ENCODE peak calls at places on chromosomes 1 and 21, in nine cellular contexts. Q is lower lobe of right lung, F is cardiac fibroblast, L is K562, D is fibroblast of pulmonary artery, O is kidney epithelial cell, V is lung, S is upper lobe of right lung, A is psoas muscle. N is an unnamed sample.

GRCh38 chr1:223393275-223394214 is at the start of gene CCDC185:
- DNase-seq in Q (peak; percentile 51), F (no peak), L (no peak), D (no peak), O (no peak), V (no peak), S (peak; percentile 70), A (no peak), N (no peak)

GRCh38 chr1:150976879-150977694 is 2.5 kb upstream of the CERS2 start:
- DNase-seq in Q (peak; percentile 94), F (no peak), L (peak; percentile 84), D (no peak), O (peak; percentile 61), V (peak; percentile 91), S (peak; percentile 94), A (peak; percentile 86), N (no peak)

GRCh38 chr1:3910769-3911520 is 10.9 kb upstream of the C1orf174 start:
- DNase-seq in Q (peak; percentile 78), F (peak; percentile 62), L (peak; percentile 85), D (peak; percentile 61), O (peak; percentile 23), V (peak; percentile 77), S (peak; percentile 89), A (peak; percentile 49), N (no peak)

GRCh38 chr1:3803905-3804626 is 7.8 kb upstream of the LRRC47 start:
- DNase-seq in Q (no peak), F (peak; percentile 36), L (no peak), D (peak; percentile 38), O (no peak), V (no peak), S (no peak), A (no peak), N (no peak)

GRCh38 chr1:200034821-200035396 is 7.4 kb downstream of the NR5A2 start:
- DNase-seq in Q (no peak), F (no peak), L (peak; percentile 36), D (no peak), O (no peak), V (no peak), S (no peak), A (no peak), N (no peak)

GRCh38 chr1:201708085-201708512 is 120.9 kb upstream of the IPO9 start:
- DNase-seq in Q (no peak), F (peak; percentile 75), L (no peak), D (peak; percentile 78), O (no peak), V (no peak), S (no peak), A (no peak), N (no peak)

GRCh38 chr1:66564250-66564649 is 30.3 kb downstream of the SGIP1 start:
- DNase-seq in Q (no peak), F (peak; percentile 100), L (no peak), D (peak; percentile 99), O (peak; percentile 95), V (no peak), S (no peak), A (no peak), N (no peak)

GRCh38 chr21:16330340-16331319 is 600.8 kb downstream of the USP25 start:
- DNase-seq in Q (no peak), F (peak; percentile 89), L (no peak), D (peak; percentile 90), O (peak; percentile 32), V (no peak), S (no peak), A (no peak), N (peak; percentile 80)

GRCh38 chr1:25847929-25848328 is 11.3 kb downstream of the AUNIP start:
- DNase-seq in Q (no peak), F (no peak), L (no peak), D (no peak), O (no peak), V (no peak), S (no peak), A (no peak), N (no peak)

GRCh38 chr21:16407403-16408279 is 677.9 kb downstream of the USP25 start:
- DNase-seq in Q (no peak), F (no peak), L (no peak), D (no peak), O (no peak), V (no peak), S (no peak), A (no peak), N (peak; percentile 76)

GRCh38 chr1:1462318-1462966 is 9.1 kb upstream of the ATAD3B start:
- DNase-seq in Q (peak; percentile 87), F (peak; percentile 41), L (peak; percentile 65), D (peak; percentile 47), O (no peak), V (peak; percentile 82), S (peak; percentile 91), A (no peak), N (no peak)

GRCh38 chr1:208066583-208066982 is 155.7 kb upstream of the CD34 start:
- DNase-seq in Q (no peak), F (no peak), L (no peak), D (no peak), O (no peak), V (no peak), S (no peak), A (no peak), N (no peak)

GRCh38 chr1:30444850-30445249 is 278.5 kb downstream of the MATN1 start:
- DNase-seq in Q (no peak), F (no peak), L (no peak), D (no peak), O (no peak), V (peak; percentile 14), S (no peak), A (no peak), N (no peak)

GRCh38 chr1:19654886-19655717 is 9.6 kb upstream of the HTR6 start:
- DNase-seq in Q (no peak), F (no peak), L (no peak), D (no peak), O (no peak), V (no peak), S (no peak), A (no peak), N (no peak)

GRCh38 chr1:44784094-44785026 is 3.6 kb downstream of the BEST4 start:
- DNase-seq in Q (no peak), F (no peak), L (no peak), D (no peak), O (no peak), V (no peak), S (no peak), A (no peak), N (no peak)

GRCh38 chr1:161258439-161259386 is at the start of gene PCP4L1:
- DNase-seq in Q (peak; percentile 68), F (peak; percentile 67), L (no peak), D (peak; percentile 58), O (no peak), V (peak; percentile 69), S (peak; percentile 84), A (peak; percentile 19), N (no peak)

GRCh38 chr21:44718571-44718970 is 7.2 kb upstream of the TSPEAR start:
- DNase-seq in Q (no peak), F (no peak), L (no peak), D (no peak), O (no peak), V (no peak), S (peak; percentile 59), A (no peak), N (no peak)

GRCh38 chr1:38892976-38893375 is 11.6 kb upstream of the GJA9 start:
- DNase-seq in Q (no peak), F (no peak), L (no peak), D (no peak), O (no peak), V (no peak), S (no peak), A (no peak), N (no peak)

GRCh38 chr1:95742591-95743089 is 508.6 kb downstream of the RWDD3 start:
- DNase-seq in Q (no peak), F (peak; percentile 72), L (no peak), D (peak; percentile 53), O (peak; percentile 19), V (no peak), S (no peak), A (no peak), N (no peak)

DNA sequence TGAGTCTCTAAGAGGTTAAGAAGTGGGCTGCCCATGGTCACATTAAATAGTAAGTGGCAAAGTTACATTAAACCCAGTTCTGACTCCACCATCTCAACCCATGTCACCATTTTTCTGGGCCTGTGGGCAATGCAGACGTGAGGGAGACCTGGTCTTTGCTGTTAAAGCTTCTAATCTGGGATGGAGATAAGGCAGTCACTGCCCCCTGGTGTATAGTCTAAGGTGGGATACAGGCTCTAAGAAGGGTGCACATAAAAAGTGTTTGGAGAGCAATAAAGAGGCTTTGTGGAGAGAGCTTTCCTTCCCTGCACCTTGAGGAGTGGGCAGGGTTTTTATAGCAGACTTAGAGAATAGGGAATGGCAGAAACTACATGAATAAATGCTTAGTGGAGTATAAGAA is 141.3 kb downstream of the ROR1 start:
- DNase-seq in Q (no peak), F (peak; percentile 43), L (no peak), D (peak; percentile 36), O (no peak), V (no peak), S (no peak), A (no peak), N (no peak)
- TF ChIP-seq CTCF in Q (no peak), F (peak; percentile 32), L (peak; percentile 14), D (peak; percentile 27), O (peak; percentile 30), V (no peak), S (no peak), A (no peak), N (no peak)

GRCh38 chr21:31514598-31514997 is 144.9 kb upstream of the SOD1 start:
- DNase-seq in Q (no peak), F (no peak), L (no peak), D (no peak), O (no peak), V (no peak), S (no peak), A (no peak), N (no peak)
- H3K4me3 ChIP-seq in Q (no peak overlapping the region), F (no peak overlapping the region), L (no peak overlapping the region), D (no peak overlapping the region), O (no peak overlapping the region), V (no peak overlapping the region), S (no peak overlapping the region), A (no peak overlapping the region), N (no peak overlapping the region)

DNA sequence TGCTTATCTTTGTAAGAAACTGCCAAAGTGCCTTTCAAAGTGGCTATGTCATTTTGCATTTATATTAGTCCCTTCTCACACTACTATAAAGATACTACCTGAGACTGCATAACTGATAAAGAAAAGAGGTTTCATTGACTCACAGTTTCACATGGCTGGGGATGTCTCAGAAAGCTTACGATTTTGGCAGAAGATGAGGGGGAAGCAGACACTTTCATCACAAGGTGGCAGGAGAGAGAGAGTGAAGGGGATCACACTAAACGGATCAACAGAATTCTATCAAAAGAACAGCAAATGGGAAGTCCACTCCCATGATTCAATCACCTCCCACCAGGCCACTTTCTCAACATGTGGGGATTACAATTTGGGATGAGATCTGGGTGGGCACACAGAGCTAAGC is 1352.0 kb upstream of the B3GALT2 start:
- DNase-seq in Q (no peak), F (no peak), L (no peak), D (no peak), O (no peak), V (no peak), S (no peak), A (no peak), N (no peak)
- TF ChIP-seq CTCF in Q (no peak), F (no peak), L (no peak), D (no peak), O (no peak), V (no peak), S (no peak), A (no peak), N (no peak)

DNA sequence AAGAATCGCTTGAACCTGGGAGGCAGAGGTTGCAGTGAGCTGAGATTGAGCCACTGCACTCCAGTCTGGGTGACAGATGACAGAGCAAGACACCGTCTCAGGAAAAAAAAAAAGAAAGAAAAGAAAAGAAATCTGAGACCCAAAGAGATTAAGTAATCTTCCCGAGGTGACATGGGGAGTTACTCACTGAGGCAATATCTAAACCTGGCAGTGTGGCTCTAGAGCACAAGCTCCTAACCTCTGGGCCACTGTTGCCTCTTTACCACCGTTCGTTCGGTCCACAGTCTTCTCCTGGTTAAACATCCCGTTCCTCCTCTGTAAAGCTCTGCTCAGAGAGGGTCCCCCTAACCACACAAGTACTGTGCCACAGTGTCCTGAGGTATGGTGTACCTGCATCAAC is 1.5 kb downstream of the HMGCL start:
- DNase-seq in Q (no peak), F (no peak), L (no peak), D (no peak), O (no peak), V (no peak), S (no peak), A (no peak), N (no peak)
- H3K4me3 ChIP-seq in Q (no peak overlapping the region), F (no peak overlapping the region), L (peak overlapping the region; percentile 90), D (peak overlapping the region; percentile 85), O (no peak overlapping the region), V (no peak overlapping the region), S (no peak overlapping the region), A (peak overlapping the region; percentile 93), N (no peak overlapping the region)